ENCODE peak calls at places on chromosome 15, in nine cellular contexts. One of them, this sample, is unnamed.

GRCh38 chr15:31489801-31490646 is 163.4 kb downstream of the KLF13 start:
- DNase-seq in gastrocnemius medialis: no peak
- DNase-seq in brain microvascular endothelial cell: peak
- DNase-seq in CD4-positive, CD25-positive, alpha-beta regulatory T cell: no peak
- DNase-seq in CD8-positive, alpha-beta T cell: peak
- DNase-seq in CD8-positive, alpha-beta memory T cell: peak
- DNase-seq in endothelial cell of umbilical vein: peak
- DNase-seq in IMR-90: peak
- DNase-seq in left lung: no peak
- DNase-seq in this sample: peak

GRCh38 chr15:61115679-61116078 is 113.4 kb downstream of the RORA start:
- DNase-seq in endothelial cell of umbilical vein: no peak
- DNase-seq in CD8-positive, alpha-beta T cell: no peak
- DNase-seq in CD4-positive, CD25-positive, alpha-beta regulatory T cell: no peak
- DNase-seq in left lung: no peak
- DNase-seq in gastrocnemius medialis: no peak
- DNase-seq in brain microvascular endothelial cell: peak
- DNase-seq in IMR-90: peak
- DNase-seq in CD8-positive, alpha-beta memory T cell: no peak
- DNase-seq in this sample: no peak

GRCh38 chr15:88658972-88659931 is 20.4 kb downstream of the ISG20 start:
- DNase-seq in CD4-positive, CD25-positive, alpha-beta regulatory T cell: no peak
- DNase-seq in IMR-90: peak
- DNase-seq in endothelial cell of umbilical vein: peak
- DNase-seq in left lung: no peak
- DNase-seq in CD8-positive, alpha-beta memory T cell: no peak
- DNase-seq in CD8-positive, alpha-beta T cell: peak
- DNase-seq in brain microvascular endothelial cell: peak
- DNase-seq in gastrocnemius medialis: no peak
- DNase-seq in this sample: peak

GRCh38 chr15:45855907-45856579 is 221.2 kb downstream of the SQOR start:
- DNase-seq in brain microvascular endothelial cell: no peak
- DNase-seq in CD4-positive, CD25-positive, alpha-beta regulatory T cell: no peak
- DNase-seq in IMR-90: no peak
- DNase-seq in endothelial cell of umbilical vein: no peak
- DNase-seq in CD8-positive, alpha-beta T cell: no peak
- DNase-seq in left lung: no peak
- DNase-seq in CD8-positive, alpha-beta memory T cell: no peak
- DNase-seq in gastrocnemius medialis: no peak
- DNase-seq in this sample: no peak

GRCh38 chr15:50166216-50166615 is 15.8 kb upstream of the SLC27A2 start:
- DNase-seq in gastrocnemius medialis: no peak
- DNase-seq in left lung: no peak
- DNase-seq in CD8-positive, alpha-beta T cell: no peak
- DNase-seq in IMR-90: peak
- DNase-seq in brain microvascular endothelial cell: peak
- DNase-seq in endothelial cell of umbilical vein: peak
- DNase-seq in CD4-positive, CD25-positive, alpha-beta regulatory T cell: no peak
- DNase-seq in CD8-positive, alpha-beta memory T cell: no peak
- DNase-seq in this sample: no peak

GRCh38 chr15:29468899-29469298 is 199.3 kb upstream of the NSMCE3 start:
- DNase-seq in left lung: no peak
- DNase-seq in CD4-positive, CD25-positive, alpha-beta regulatory T cell: no peak
- DNase-seq in IMR-90: no peak
- DNase-seq in CD8-positive, alpha-beta T cell: no peak
- DNase-seq in CD8-positive, alpha-beta memory T cell: no peak
- DNase-seq in gastrocnemius medialis: no peak
- DNase-seq in endothelial cell of umbilical vein: no peak
- DNase-seq in brain microvascular endothelial cell: no peak
- DNase-seq in this sample: no peak

GRCh38 chr15:59539799-59540198 is 71.8 kb upstream of the GCNT3 start:
- DNase-seq in endothelial cell of umbilical vein: no peak
- DNase-seq in left lung: no peak
- DNase-seq in CD4-positive, CD25-positive, alpha-beta regulatory T cell: no peak
- DNase-seq in gastrocnemius medialis: no peak
- DNase-seq in CD8-positive, alpha-beta memory T cell: no peak
- DNase-seq in IMR-90: no peak
- DNase-seq in CD8-positive, alpha-beta T cell: no peak
- DNase-seq in brain microvascular endothelial cell: no peak
- DNase-seq in this sample: peak

GRCh38 chr15:60017538-60018199 is 13.6 kb downstream of the FOXB1 start:
- DNase-seq in IMR-90: no peak
- DNase-seq in endothelial cell of umbilical vein: no peak
- DNase-seq in CD8-positive, alpha-beta T cell: no peak
- DNase-seq in CD8-positive, alpha-beta memory T cell: no peak
- DNase-seq in brain microvascular endothelial cell: peak
- DNase-seq in left lung: no peak
- DNase-seq in gastrocnemius medialis: no peak
- DNase-seq in CD4-positive, CD25-positive, alpha-beta regulatory T cell: no peak
- DNase-seq in this sample: no peak

GRCh38 chr15:63727542-63727941 is 106.2 kb downstream of the HERC1 start:
- DNase-seq in brain microvascular endothelial cell: no peak
- DNase-seq in IMR-90: no peak
- DNase-seq in gastrocnemius medialis: no peak
- DNase-seq in CD8-positive, alpha-beta memory T cell: no peak
- DNase-seq in CD8-positive, alpha-beta T cell: no peak
- DNase-seq in CD4-positive, CD25-positive, alpha-beta regulatory T cell: no peak
- DNase-seq in left lung: no peak
- DNase-seq in endothelial cell of umbilical vein: no peak
- DNase-seq in this sample: no peak

GRCh38 chr15:31294067-31294466 is 32.6 kb upstream of the KLF13 start:
- DNase-seq in CD8-positive, alpha-beta T cell: no peak
- DNase-seq in gastrocnemius medialis: no peak
- DNase-seq in IMR-90: no peak
- DNase-seq in endothelial cell of umbilical vein: no peak
- DNase-seq in left lung: no peak
- DNase-seq in brain microvascular endothelial cell: no peak
- DNase-seq in CD4-positive, CD25-positive, alpha-beta regulatory T cell: no peak
- DNase-seq in CD8-positive, alpha-beta memory T cell: no peak
- DNase-seq in this sample: peak

GRCh38 chr15:101043911-101044624 is 124.9 kb downstream of the LRRK1 start:
- DNase-seq in gastrocnemius medialis: no peak
- DNase-seq in left lung: peak
- DNase-seq in CD4-positive, CD25-positive, alpha-beta regulatory T cell: no peak
- DNase-seq in CD8-positive, alpha-beta memory T cell: no peak
- DNase-seq in CD8-positive, alpha-beta T cell: peak
- DNase-seq in brain microvascular endothelial cell: no peak
- DNase-seq in endothelial cell of umbilical vein: no peak
- DNase-seq in IMR-90: no peak
- DNase-seq in this sample: peak

GRCh38 chr15:31574761-31575160 is 248.1 kb downstream of the KLF13 start:
- DNase-seq in brain microvascular endothelial cell: no peak
- DNase-seq in CD4-positive, CD25-positive, alpha-beta regulatory T cell: no peak
- DNase-seq in endothelial cell of umbilical vein: no peak
- DNase-seq in IMR-90: no peak
- DNase-seq in gastrocnemius medialis: no peak
- DNase-seq in CD8-positive, alpha-beta memory T cell: no peak
- DNase-seq in CD8-positive, alpha-beta T cell: no peak
- DNase-seq in left lung: no peak
- DNase-seq in this sample: no peak

GRCh38 chr15:63970723-63971426 is 75.4 kb downstream of the DAPK2 start:
- DNase-seq in CD8-positive, alpha-beta memory T cell: no peak
- DNase-seq in IMR-90: no peak
- DNase-seq in left lung: no peak
- DNase-seq in brain microvascular endothelial cell: no peak
- DNase-seq in endothelial cell of umbilical vein: no peak
- DNase-seq in gastrocnemius medialis: peak
- DNase-seq in CD4-positive, CD25-positive, alpha-beta regulatory T cell: no peak
- DNase-seq in CD8-positive, alpha-beta T cell: no peak
- DNase-seq in this sample: no peak

GRCh38 chr15:96321422-96322391 is 8.8 kb upstream of the NR2F2 start:
- DNase-seq in CD4-positive, CD25-positive, alpha-beta regulatory T cell: no peak
- DNase-seq in CD8-positive, alpha-beta memory T cell: no peak
- DNase-seq in IMR-90: peak
- DNase-seq in left lung: peak
- DNase-seq in brain microvascular endothelial cell: peak
- DNase-seq in gastrocnemius medialis: no peak
- DNase-seq in endothelial cell of umbilical vein: peak
- DNase-seq in CD8-positive, alpha-beta T cell: no peak
- DNase-seq in this sample: peak

GRCh38 chr15:47437492-47437891 is 279.8 kb upstream of the SEMA6D start:
- DNase-seq in endothelial cell of umbilical vein: no peak
- DNase-seq in gastrocnemius medialis: no peak
- DNase-seq in CD8-positive, alpha-beta T cell: no peak
- DNase-seq in CD8-positive, alpha-beta memory T cell: no peak
- DNase-seq in IMR-90: no peak
- DNase-seq in brain microvascular endothelial cell: no peak
- DNase-seq in left lung: no peak
- DNase-seq in CD4-positive, CD25-positive, alpha-beta regulatory T cell: no peak
- DNase-seq in this sample: no peak

DNA sequence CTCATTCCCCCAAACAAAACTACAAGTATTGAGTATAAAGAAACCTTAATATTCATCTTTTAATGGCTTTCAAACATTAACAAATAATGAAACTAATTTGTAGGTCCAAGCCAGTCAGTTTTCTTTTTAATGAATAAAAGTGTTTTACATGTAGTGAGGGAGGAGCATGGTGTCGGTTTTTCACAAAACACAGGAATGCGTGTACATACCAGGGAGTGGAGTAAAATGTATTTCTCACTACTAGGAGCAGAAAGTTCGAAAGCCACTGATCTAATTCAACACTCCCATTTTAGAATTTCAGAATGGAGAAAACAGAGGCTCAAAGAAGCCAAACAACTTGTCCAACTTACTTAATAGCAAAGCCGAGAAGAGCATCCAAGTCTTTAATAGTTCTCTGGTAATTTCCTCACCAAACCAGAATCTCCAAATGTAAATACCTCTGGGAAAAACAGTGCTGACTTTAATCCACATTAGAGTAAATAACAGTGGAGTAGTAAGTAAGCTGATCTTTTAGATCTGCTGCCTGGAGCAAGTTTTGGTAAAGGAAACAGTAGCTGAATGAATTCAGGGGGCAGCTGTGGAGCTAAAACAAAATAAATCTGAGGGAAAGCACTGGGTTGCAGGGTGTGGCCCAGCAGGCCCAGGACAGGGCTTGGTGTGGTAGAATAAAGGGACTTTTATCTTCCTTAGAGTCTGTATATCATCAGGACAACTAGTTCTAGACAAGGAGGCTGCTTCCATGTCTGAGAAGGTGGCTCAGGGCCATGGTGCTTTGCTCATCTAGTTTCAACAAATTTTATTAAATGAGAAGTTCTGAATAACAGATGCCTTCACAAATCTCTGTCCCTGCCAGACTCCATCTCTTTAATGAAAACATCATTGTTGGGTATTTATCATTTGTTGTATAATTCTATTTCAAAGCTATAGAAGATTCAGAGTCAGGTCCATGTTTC is 7.8 kb downstream of the ANP32A start:
- DNase-seq in endothelial cell of umbilical vein: no peak
- DNase-seq in left lung: no peak
- DNase-seq in gastrocnemius medialis: no peak
- DNase-seq in CD4-positive, CD25-positive, alpha-beta regulatory T cell: no peak
- DNase-seq in IMR-90: no peak
- DNase-seq in brain microvascular endothelial cell: no peak
- DNase-seq in CD8-positive, alpha-beta T cell: no peak
- DNase-seq in CD8-positive, alpha-beta memory T cell: no peak
- DNase-seq in this sample: no peak
- H3K4me3 ChIP-seq in endothelial cell of umbilical vein: no peak
- H3K4me3 ChIP-seq in left lung: no peak
- H3K4me3 ChIP-seq in gastrocnemius medialis: no peak
- H3K4me3 ChIP-seq in CD4-positive, CD25-positive, alpha-beta regulatory T cell: no peak
- H3K4me3 ChIP-seq in IMR-90: no peak
- H3K4me3 ChIP-seq in brain microvascular endothelial cell: no peak
- H3K4me3 ChIP-seq in CD8-positive, alpha-beta T cell: no peak
- H3K4me3 ChIP-seq in CD8-positive, alpha-beta memory T cell: no peak
- H3K4me3 ChIP-seq in this sample: no peak

GRCh38 chr15:39584662-39585393 is 3.9 kb downstream of the THBS1 start:
- DNase-seq in CD4-positive, CD25-positive, alpha-beta regulatory T cell: no peak
- DNase-seq in brain microvascular endothelial cell: no peak
- DNase-seq in CD8-positive, alpha-beta T cell: no peak
- DNase-seq in IMR-90: peak
- DNase-seq in endothelial cell of umbilical vein: peak
- DNase-seq in left lung: no peak
- DNase-seq in CD8-positive, alpha-beta memory T cell: no peak
- DNase-seq in gastrocnemius medialis: no peak
- DNase-seq in this sample: no peak
- H3K4me3 ChIP-seq in CD4-positive, CD25-positive, alpha-beta regulatory T cell: no peak
- H3K4me3 ChIP-seq in brain microvascular endothelial cell: peak
- H3K4me3 ChIP-seq in CD8-positive, alpha-beta T cell: no peak
- H3K4me3 ChIP-seq in IMR-90: peak
- H3K4me3 ChIP-seq in endothelial cell of umbilical vein: peak
- H3K4me3 ChIP-seq in left lung: peak
- H3K4me3 ChIP-seq in CD8-positive, alpha-beta memory T cell: no peak
- H3K4me3 ChIP-seq in gastrocnemius medialis: no peak
- H3K4me3 ChIP-seq in this sample: peak

DNA sequence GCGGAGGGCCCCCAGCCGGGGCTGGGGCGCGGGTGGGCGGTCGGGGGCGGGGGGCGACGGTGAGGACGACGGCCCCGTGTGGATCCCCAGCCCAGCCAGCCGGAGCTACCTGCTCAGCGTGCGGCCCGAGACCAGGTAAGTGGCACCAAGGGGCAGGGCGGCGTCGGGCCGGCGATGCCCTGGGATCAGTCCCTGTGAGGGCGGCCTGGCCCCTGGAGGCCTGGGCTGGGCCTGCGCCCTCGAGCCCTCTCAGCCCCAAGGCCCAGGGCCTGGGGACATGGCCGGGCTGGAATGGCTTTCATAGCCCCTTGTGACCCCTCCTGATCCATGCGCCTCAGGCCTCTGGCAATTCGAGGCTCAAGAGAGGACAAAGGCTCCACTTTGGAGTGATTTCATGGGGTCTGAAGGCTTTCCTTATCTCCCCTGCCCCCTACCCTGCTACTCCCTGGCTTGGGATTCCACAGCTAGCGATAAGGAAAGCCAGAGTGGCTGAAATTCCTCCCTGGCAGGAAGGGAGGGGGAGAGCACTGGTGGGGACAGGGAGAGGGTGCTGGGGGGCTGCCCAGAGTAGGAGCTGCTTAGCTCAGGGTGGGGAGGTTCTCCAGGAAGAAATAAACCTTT is 415 bp downstream of the ALPK3 start:
- DNase-seq in left lung: no peak
- DNase-seq in CD8-positive, alpha-beta memory T cell: no peak
- DNase-seq in gastrocnemius medialis: no peak
- DNase-seq in CD8-positive, alpha-beta T cell: no peak
- DNase-seq in IMR-90: no peak
- DNase-seq in brain microvascular endothelial cell: no peak
- DNase-seq in endothelial cell of umbilical vein: peak
- DNase-seq in CD4-positive, CD25-positive, alpha-beta regulatory T cell: no peak
- DNase-seq in this sample: no peak
- H3K4me3 ChIP-seq in left lung: peak
- H3K4me3 ChIP-seq in CD8-positive, alpha-beta memory T cell: no peak
- H3K4me3 ChIP-seq in gastrocnemius medialis: peak
- H3K4me3 ChIP-seq in CD8-positive, alpha-beta T cell: no peak
- H3K4me3 ChIP-seq in IMR-90: no peak
- H3K4me3 ChIP-seq in brain microvascular endothelial cell: peak
- H3K4me3 ChIP-seq in endothelial cell of umbilical vein: peak
- H3K4me3 ChIP-seq in CD4-positive, CD25-positive, alpha-beta regulatory T cell: no peak
- H3K4me3 ChIP-seq in this sample: peak

GRCh38 chr15:78264304-78265136 is at the start of gene DNAJA4:
- DNase-seq in CD4-positive, CD25-positive, alpha-beta regulatory T cell: peak
- DNase-seq in gastrocnemius medialis: peak
- DNase-seq in CD8-positive, alpha-beta T cell: peak
- DNase-seq in brain microvascular endothelial cell: no peak
- DNase-seq in left lung: peak
- DNase-seq in CD8-positive, alpha-beta memory T cell: peak
- DNase-seq in IMR-90: no peak
- DNase-seq in endothelial cell of umbilical vein: peak
- DNase-seq in this sample: peak
- H3K4me3 ChIP-seq in CD4-positive, CD25-positive, alpha-beta regulatory T cell: peak
- H3K4me3 ChIP-seq in gastrocnemius medialis: peak
- H3K4me3 ChIP-seq in CD8-positive, alpha-beta T cell: peak
- H3K4me3 ChIP-seq in brain microvascular endothelial cell: peak
- H3K4me3 ChIP-seq in left lung: peak
- H3K4me3 ChIP-seq in CD8-positive, alpha-beta memory T cell: peak
- H3K4me3 ChIP-seq in IMR-90: peak
- H3K4me3 ChIP-seq in endothelial cell of umbilical vein: peak
- H3K4me3 ChIP-seq in this sample: peak